ENCODE peak calls at places on chromosomes 5 and 9, in ten cellular contexts. J is psoas muscle; K is MG63; G is K562; X is GM23338; B is CD8-positive, alpha-beta memory T cell; F is heart right ventricle; D is H1; W is DND-41; H is H7. M is an unnamed sample. For H3K27me3 and H3K36me3, the result is how much of the 10 kb centered on the place peaks cover.

GRCh38 chr9:134058716-134059115 is 9.1 kb downstream of the BRD3 start:
- DNase-seq in G (no peak), W (no peak), K (peak), J (peak), F (no peak), D (no peak), B (no peak), X (no peak), H (peak), M (peak)

GRCh38 chr5:35242695-35243258 is 12.5 kb upstream of the PRLR start:
- DNase-seq in X (no peak), J (no peak), G (no peak), B (no peak), F (no peak), D (no peak), H (no peak), K (no peak), W (no peak), M (no peak)

GRCh38 chr5:139925163-139925562 is 117.9 kb downstream of the NRG2 start:
- DNase-seq in F (no peak), G (no peak), D (no peak), J (no peak), H (peak), X (no peak), K (no peak), W (no peak), B (no peak), M (no peak)

GRCh38 chr5:57429513-57430120 is 53.0 kb downstream of the ACTBL2 start:
- DNase-seq in H (no peak), F (no peak), G (no peak), D (no peak), X (no peak), W (no peak), K (no peak), B (no peak), J (no peak), M (no peak)

GRCh38 chr5:154945695-154946301 is 4.9 kb downstream of the MRPL22 start:
- DNase-seq in G (no peak), F (no peak), D (no peak), J (no peak), K (no peak), X (peak), H (peak), W (no peak), B (no peak), M (no peak)

GRCh38 chr9:121510766-121511555 is 11.3 kb upstream of the GGTA1 start:
- DNase-seq in K (no peak), H (no peak), X (no peak), G (peak), W (no peak), D (no peak), B (no peak), J (no peak), F (peak), M (peak)

GRCh38 chr9:69743930-69744329 is 15.9 kb downstream of the PTAR1 start:
- DNase-seq in G (no peak), B (no peak), X (peak), D (no peak), F (no peak), W (no peak), K (no peak), J (no peak), H (no peak), M (no peak)

GRCh38 chr9:87714819-87715218 is 11.1 kb upstream of the CTSL start:
- DNase-seq in H (no peak), B (no peak), F (peak), G (peak), D (no peak), X (no peak), J (no peak), K (peak), W (no peak), M (no peak)

GRCh38 chr5:151147033-151147432 is 10.5 kb downstream of the ANXA6 start:
- DNase-seq in B (no peak), F (no peak), H (no peak), D (no peak), W (no peak), J (no peak), K (no peak), G (no peak), X (no peak), M (no peak)

GRCh38 chr5:172482156-172483020 is 28.1 kb upstream of the SH3PXD2B start:
- DNase-seq in X (no peak), F (no peak), J (no peak), B (no peak), H (no peak), W (no peak), K (no peak), D (no peak), G (no peak), M (no peak)

GRCh38 chr5:90547072-90547536 is 11.5 kb upstream of the ADGRV1 start:
- DNase-seq in G (no peak), H (no peak), D (no peak), X (no peak), K (no peak), W (no peak), J (no peak), B (no peak), F (no peak), M (no peak)

GRCh38 chr5:18792145-18792544 is 1157.9 kb downstream of the TAF11L14 start:
- DNase-seq in F (no peak), K (peak), G (peak), J (no peak), B (no peak), X (no peak), H (no peak), D (no peak), W (no peak), M (no peak)

GRCh38 chr5:102663771-102664530 is 91.2 kb upstream of the PAM start:
- DNase-seq in J (no peak), B (no peak), H (no peak), D (no peak), K (no peak), G (no peak), X (no peak), F (no peak), W (no peak), M (no peak)

GRCh38 chr9:124475158-124475867 is 25.1 kb downstream of the ADGRD2 start:
- DNase-seq in K (no peak), F (no peak), W (peak), G (no peak), B (no peak), X (peak), D (no peak), H (peak), J (peak), M (no peak)

GRCh38 chr9:91302831-91303230 is 58.9 kb downstream of the AUH start:
- DNase-seq in W (no peak), J (no peak), X (no peak), D (no peak), G (no peak), K (no peak), B (no peak), F (no peak), H (no peak), M (no peak)

GRCh38 chr5:15425802-15426201 is 74.2 kb upstream of the FBXL7 start:
- DNase-seq in K (no peak), G (no peak), X (peak), D (no peak), F (no peak), W (no peak), B (no peak), J (no peak), H (no peak), M (no peak)

GRCh38 chr9:91082709-91083108 is 279.0 kb downstream of the AUH start:
- DNase-seq in B (no peak), F (no peak), H (no peak), W (no peak), D (no peak), G (no peak), J (no peak), K (no peak), X (no peak), M (no peak)

GRCh38 chr9:18675345-18675744 is 201.4 kb downstream of the ADAMTSL1 start:
- DNase-seq in B (no peak), J (no peak), K (no peak), D (no peak), G (no peak), F (no peak), W (no peak), X (no peak), H (no peak), M (no peak)

GRCh38 chr5:172274951-172275753 is 8.4 kb downstream of the UBTD2 start:
- DNase-seq in F (no peak), X (no peak), K (no peak), G (no peak), W (no peak), B (peak), J (no peak), H (no peak), D (no peak), M (no peak)

GRCh38 chr9:130890869-130891698 is 5.5 kb downstream of the QRFP start:
- DNase-seq in D (no peak), J (no peak), X (no peak), F (no peak), W (no peak), G (no peak), K (no peak), H (no peak), B (no peak), M (no peak)
- H3K27me3 ChIP-seq in D (under half), J (under half), X (under half), F (under half), W (under half), G (under half), K (under half), H (under half), B (under half), M (under half)

DNA sequence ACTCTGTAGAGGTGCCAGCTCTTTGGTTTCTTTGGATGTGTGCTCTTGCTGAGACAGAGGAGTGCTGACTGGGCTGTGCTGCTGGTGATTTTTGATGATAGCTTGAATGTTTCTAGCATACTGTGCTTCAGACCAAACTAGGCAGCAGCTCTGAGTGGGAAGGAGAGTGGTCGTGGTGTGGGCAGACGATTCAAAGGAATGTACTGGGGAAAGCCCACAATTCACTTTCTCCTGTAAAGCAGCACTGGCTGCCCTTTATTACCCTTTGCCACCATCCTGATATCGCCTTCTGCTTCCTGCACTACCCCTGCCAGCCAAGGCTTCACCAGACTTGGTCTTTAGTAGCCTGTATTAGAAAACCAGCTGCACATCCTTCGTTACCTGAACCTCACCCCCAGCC is 45.3 kb downstream of the PRRC2B start:
- DNase-seq in J (no peak), B (no peak), G (no peak), W (no peak), D (no peak), H (no peak), X (no peak), K (no peak), F (no peak), M (no peak)
- H3K36me3 ChIP-seq in J (half or more), B (half or more), G (half or more), W (half or more), D (under half), H (under half), X (half or more), K (half or more), F (half or more), M (under half)

DNA sequence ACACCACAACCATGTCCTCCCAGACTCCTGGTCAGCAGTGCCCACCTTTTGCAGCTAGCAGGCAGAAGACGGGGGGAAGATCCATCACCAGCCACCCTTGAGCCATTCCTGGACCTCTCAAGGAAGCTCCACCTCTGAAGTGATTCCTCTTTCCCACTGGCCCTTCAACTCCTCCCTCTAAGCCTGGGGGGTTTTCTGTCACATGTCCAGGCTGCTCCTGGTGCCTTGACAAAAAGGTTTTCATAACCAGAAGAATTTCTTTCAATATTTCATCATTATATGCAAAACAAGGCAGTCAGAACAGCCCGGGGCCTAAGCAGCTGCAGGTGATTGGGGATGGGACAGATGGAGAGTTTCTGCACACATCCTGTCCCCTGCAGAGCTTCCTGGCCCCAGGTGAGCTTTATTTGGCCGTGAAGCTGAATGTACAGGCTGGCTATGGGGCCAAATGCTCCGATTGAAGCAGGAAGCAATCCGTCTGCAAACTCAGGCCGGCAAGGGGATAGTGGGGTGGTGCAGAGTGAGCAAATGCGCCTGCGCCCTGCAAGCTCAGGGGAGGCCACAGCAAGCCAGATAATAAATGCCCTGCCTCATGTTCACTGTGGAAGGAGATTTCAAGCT is 173.5 kb downstream of the C5orf15 start:
- DNase-seq in H (no peak), J (no peak), F (no peak), K (no peak), D (no peak), X (peak), W (no peak), G (no peak), B (no peak), M (no peak)
- H3K27me3 ChIP-seq in H (under half), J (under half), F (under half), K (under half), D (under half), X (under half), W (under half), G (under half), B (under half), M (under half)

DNA sequence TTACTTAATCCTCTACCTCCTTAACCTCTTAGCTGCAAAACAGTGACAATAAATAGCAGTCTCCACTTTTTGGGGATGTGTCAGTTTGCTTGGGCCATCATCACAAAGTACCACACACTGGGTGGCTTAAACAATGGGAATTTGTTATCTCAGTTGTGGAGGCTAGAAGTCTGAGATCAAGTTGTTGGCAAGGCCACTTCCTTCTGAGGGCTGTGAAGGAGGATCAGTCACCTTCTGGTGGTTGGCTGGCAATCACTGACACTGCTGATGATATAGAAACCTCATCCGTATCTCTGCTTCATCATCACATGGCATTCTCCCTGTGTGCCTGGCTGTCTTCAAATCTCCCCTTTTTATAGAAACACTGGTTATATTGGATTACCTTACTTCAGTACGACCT is 187.1 kb upstream of the TBC1D2 start:
- DNase-seq in G (no peak), K (no peak), H (no peak), J (no peak), D (no peak), B (no peak), F (no peak), W (no peak), X (no peak), M (no peak)
- H3K36me3 ChIP-seq in G (under half), K (under half), H (under half), J (under half), D (under half), B (under half), F (under half), W (under half), X (under half), M (under half)

DNA sequence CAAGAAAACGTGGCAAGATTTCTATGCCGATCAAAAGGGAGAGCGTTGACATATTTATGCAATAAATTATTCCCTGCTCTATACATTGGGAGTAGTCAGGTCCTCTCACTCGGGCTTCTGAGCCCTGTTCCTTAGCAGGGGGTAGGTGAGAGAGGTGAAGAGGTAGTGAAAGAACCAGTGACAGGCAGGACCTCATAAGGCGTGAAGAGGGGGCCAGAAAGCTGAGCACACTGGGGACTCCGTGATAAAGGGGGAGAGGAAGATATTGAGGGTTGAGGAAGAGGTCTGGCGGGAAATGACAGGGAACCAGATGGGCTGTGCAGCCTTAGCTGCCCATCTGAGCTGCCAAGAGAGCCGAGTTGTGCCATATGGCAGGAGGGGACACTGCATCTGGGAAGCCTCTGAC is 722 bp upstream of the CDC20B start:
- DNase-seq in D (no peak), G (no peak), K (no peak), W (no peak), B (no peak), X (peak), J (no peak), F (no peak), H (peak), M (no peak)
- H3K27me3 ChIP-seq in D (under half), G (under half), K (under half), W (under half), B (half or more), X (half or more), J (under half), F (half or more), H (half or more), M (under half)

M was measured in aorta.